ENCODE peak calls at places on chromosomes 1 and 21, in seven cellular contexts. One of them, this sample, is unnamed. For H3K9me3 and H3K36me3, the result is how much of the 10 kb centered on the place peaks cover.

GRCh38 chr1:209883341-209883971 is 54.6 kb upstream of the SYT14 start:
- DNase-seq in cardiac muscle cell: no peak
- DNase-seq in suprapubic skin: no peak
- DNase-seq in lower lobe of right lung: no peak
- DNase-seq in PC-3: peak
- DNase-seq in IMR-90: peak
- DNase-seq in stomach: no peak
- DNase-seq in this sample: no peak

GRCh38 chr21:45971487-45972352 is 9.8 kb upstream of the COL6A1 start:
- DNase-seq in IMR-90: peak
- DNase-seq in lower lobe of right lung: peak
- DNase-seq in stomach: no peak
- DNase-seq in cardiac muscle cell: no peak
- DNase-seq in suprapubic skin: peak
- DNase-seq in PC-3: no peak
- DNase-seq in this sample: no peak

GRCh38 chr1:167056529-167057296 is 33.5 kb downstream of the GPA33 start:
- DNase-seq in cardiac muscle cell: no peak
- DNase-seq in IMR-90: no peak
- DNase-seq in lower lobe of right lung: no peak
- DNase-seq in stomach: no peak
- DNase-seq in suprapubic skin: no peak
- DNase-seq in PC-3: no peak
- DNase-seq in this sample: no peak

GRCh38 chr1:58922302-58923089 is 138.6 kb upstream of the JUN start:
- DNase-seq in lower lobe of right lung: peak
- DNase-seq in cardiac muscle cell: peak
- DNase-seq in PC-3: no peak
- DNase-seq in IMR-90: peak
- DNase-seq in suprapubic skin: peak
- DNase-seq in stomach: peak
- DNase-seq in this sample: no peak

GRCh38 chr21:16402752-16403151 is 673.0 kb downstream of the USP25 start:
- DNase-seq in stomach: no peak
- DNase-seq in PC-3: no peak
- DNase-seq in IMR-90: no peak
- DNase-seq in cardiac muscle cell: no peak
- DNase-seq in lower lobe of right lung: no peak
- DNase-seq in suprapubic skin: no peak
- DNase-seq in this sample: no peak

GRCh38 chr1:29344336-29344735 is 108.0 kb downstream of the PTPRU start:
- DNase-seq in stomach: no peak
- DNase-seq in suprapubic skin: no peak
- DNase-seq in IMR-90: no peak
- DNase-seq in lower lobe of right lung: no peak
- DNase-seq in cardiac muscle cell: no peak
- DNase-seq in PC-3: no peak
- DNase-seq in this sample: no peak

GRCh38 chr1:21165632-21166031 is 11.1 kb downstream of the EIF4G3 start:
- DNase-seq in PC-3: no peak
- DNase-seq in cardiac muscle cell: no peak
- DNase-seq in suprapubic skin: no peak
- DNase-seq in IMR-90: peak
- DNase-seq in stomach: no peak
- DNase-seq in lower lobe of right lung: no peak
- DNase-seq in this sample: no peak

GRCh38 chr1:25484096-25484495 is 53.4 kb downstream of the MACO1 start:
- DNase-seq in suprapubic skin: no peak
- DNase-seq in IMR-90: no peak
- DNase-seq in cardiac muscle cell: no peak
- DNase-seq in PC-3: no peak
- DNase-seq in lower lobe of right lung: no peak
- DNase-seq in stomach: peak
- DNase-seq in this sample: no peak

GRCh38 chr1:205056188-205056611 is 13.2 kb downstream of the CNTN2 start:
- DNase-seq in IMR-90: no peak
- DNase-seq in PC-3: no peak
- DNase-seq in lower lobe of right lung: no peak
- DNase-seq in stomach: no peak
- DNase-seq in suprapubic skin: no peak
- DNase-seq in cardiac muscle cell: no peak
- DNase-seq in this sample: no peak

GRCh38 chr21:7951854-7952519 is 2569.4 kb upstream of the TPTE start:
- DNase-seq in stomach: no peak
- DNase-seq in PC-3: no peak
- DNase-seq in lower lobe of right lung: no peak
- DNase-seq in suprapubic skin: no peak
- DNase-seq in IMR-90: no peak
- DNase-seq in cardiac muscle cell: no peak
- DNase-seq in this sample: no peak
- H3K9me3 ChIP-seq in stomach: under half
- H3K9me3 ChIP-seq in PC-3: half or more
- H3K9me3 ChIP-seq in lower lobe of right lung: half or more
- H3K9me3 ChIP-seq in suprapubic skin: half or more
- H3K9me3 ChIP-seq in IMR-90: half or more
- H3K9me3 ChIP-seq in cardiac muscle cell: half or more
- H3K9me3 ChIP-seq in this sample: half or more

DNA sequence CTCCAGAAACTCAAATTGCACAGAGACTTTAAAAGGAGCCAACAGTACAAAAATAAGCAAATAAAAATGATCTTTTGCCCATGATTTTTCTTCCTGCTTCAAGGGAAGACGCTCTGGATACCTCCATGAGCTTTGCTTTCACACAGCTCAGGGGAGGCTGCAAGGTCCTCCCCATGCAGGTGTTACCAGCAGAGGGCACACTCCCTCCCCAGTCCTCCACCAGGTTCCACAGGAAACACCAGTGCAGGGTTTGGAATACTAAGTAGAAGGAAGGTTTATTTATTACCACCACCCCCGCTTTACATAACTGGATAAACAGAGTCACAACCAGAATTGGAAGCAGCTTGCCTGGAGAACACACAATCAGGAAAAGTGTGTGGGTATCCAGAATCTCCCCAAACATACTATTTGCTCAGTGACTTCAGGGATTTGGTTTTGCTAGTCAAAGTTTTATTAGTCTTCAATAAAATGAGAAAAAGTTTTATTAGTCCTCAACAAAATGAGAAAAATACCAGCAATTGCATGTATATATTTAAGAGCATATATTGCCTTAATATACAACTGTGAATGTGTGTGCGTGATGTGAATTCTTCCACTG is 37.3 kb downstream of the HSD3B1 start:
- DNase-seq in stomach: no peak
- DNase-seq in IMR-90: no peak
- DNase-seq in cardiac muscle cell: peak
- DNase-seq in lower lobe of right lung: no peak
- DNase-seq in suprapubic skin: no peak
- DNase-seq in PC-3: peak
- DNase-seq in this sample: no peak
- TF ChIP-seq CTCF in stomach: no peak
- TF ChIP-seq CTCF in IMR-90: peak
- TF ChIP-seq CTCF in cardiac muscle cell: peak
- TF ChIP-seq CTCF in lower lobe of right lung: peak
- TF ChIP-seq CTCF in suprapubic skin: no peak
- TF ChIP-seq CTCF in PC-3: peak
- TF ChIP-seq CTCF in this sample: no peak

GRCh38 chr1:28281608-28282425 is 22.5 kb downstream of the SESN2 start:
- DNase-seq in suprapubic skin: no peak
- DNase-seq in PC-3: no peak
- DNase-seq in IMR-90: no peak
- DNase-seq in stomach: no peak
- DNase-seq in cardiac muscle cell: no peak
- DNase-seq in lower lobe of right lung: no peak
- DNase-seq in this sample: no peak
- H3K36me3 ChIP-seq in suprapubic skin: half or more
- H3K36me3 ChIP-seq in PC-3: under half
- H3K36me3 ChIP-seq in IMR-90: half or more
- H3K36me3 ChIP-seq in stomach: under half
- H3K36me3 ChIP-seq in cardiac muscle cell: under half
- H3K36me3 ChIP-seq in lower lobe of right lung: half or more
- H3K36me3 ChIP-seq in this sample: under half

DNA sequence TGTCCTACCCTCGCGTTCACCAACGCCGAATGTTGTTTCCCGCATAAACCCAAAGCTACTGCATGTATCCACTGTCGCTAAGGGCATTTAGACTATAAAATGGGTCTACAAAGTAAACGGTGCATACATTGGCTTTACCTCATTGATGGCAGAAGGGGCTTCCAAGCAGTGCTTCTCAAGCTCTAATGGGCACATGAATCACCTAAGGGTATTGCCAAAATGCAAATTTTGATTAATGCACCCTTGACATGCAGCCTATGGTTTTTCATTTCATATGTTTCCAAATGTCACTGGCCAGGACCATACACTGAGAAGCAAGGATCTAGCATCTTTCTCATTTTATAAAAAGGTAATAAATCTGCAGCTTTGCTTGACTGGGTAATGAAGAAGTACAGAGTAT is 2.7 kb downstream of the OR6F1 start:
- DNase-seq in cardiac muscle cell: no peak
- DNase-seq in IMR-90: no peak
- DNase-seq in stomach: no peak
- DNase-seq in lower lobe of right lung: no peak
- DNase-seq in suprapubic skin: no peak
- DNase-seq in PC-3: no peak
- DNase-seq in this sample: no peak
- H3K9me3 ChIP-seq in cardiac muscle cell: under half
- H3K9me3 ChIP-seq in IMR-90: under half
- H3K9me3 ChIP-seq in stomach: under half
- H3K9me3 ChIP-seq in lower lobe of right lung: under half
- H3K9me3 ChIP-seq in suprapubic skin: under half
- H3K9me3 ChIP-seq in PC-3: under half
- H3K9me3 ChIP-seq in this sample: under half

DNA sequence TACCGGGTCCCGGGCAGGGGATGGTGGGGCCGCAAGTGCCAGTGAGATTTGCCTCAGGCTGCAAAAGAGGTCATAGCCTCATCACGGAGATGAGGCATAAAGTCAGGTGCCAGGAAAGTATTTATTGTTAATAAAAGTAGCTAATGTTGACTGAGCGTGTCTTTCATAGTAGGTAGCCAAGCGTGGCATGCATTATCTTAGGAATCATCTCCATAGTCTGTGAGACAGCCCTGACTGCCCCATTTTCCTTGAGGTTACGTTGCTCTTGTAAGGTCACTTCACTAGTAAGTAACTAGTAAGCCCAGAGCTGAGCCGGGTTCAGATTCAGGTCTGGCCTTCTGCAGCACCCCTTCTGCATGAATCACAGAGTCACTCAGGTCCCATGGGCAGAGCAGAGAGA is 174.2 kb downstream of the CAMTA1 start:
- DNase-seq in IMR-90: no peak
- DNase-seq in stomach: no peak
- DNase-seq in cardiac muscle cell: no peak
- DNase-seq in suprapubic skin: no peak
- DNase-seq in lower lobe of right lung: no peak
- DNase-seq in PC-3: peak
- DNase-seq in this sample: no peak
- TF ChIP-seq CTCF in IMR-90: no peak
- TF ChIP-seq CTCF in stomach: no peak
- TF ChIP-seq CTCF in cardiac muscle cell: no peak
- TF ChIP-seq CTCF in suprapubic skin: no peak
- TF ChIP-seq CTCF in lower lobe of right lung: no peak
- TF ChIP-seq CTCF in PC-3: no peak
- TF ChIP-seq CTCF in this sample: no peak

DNA sequence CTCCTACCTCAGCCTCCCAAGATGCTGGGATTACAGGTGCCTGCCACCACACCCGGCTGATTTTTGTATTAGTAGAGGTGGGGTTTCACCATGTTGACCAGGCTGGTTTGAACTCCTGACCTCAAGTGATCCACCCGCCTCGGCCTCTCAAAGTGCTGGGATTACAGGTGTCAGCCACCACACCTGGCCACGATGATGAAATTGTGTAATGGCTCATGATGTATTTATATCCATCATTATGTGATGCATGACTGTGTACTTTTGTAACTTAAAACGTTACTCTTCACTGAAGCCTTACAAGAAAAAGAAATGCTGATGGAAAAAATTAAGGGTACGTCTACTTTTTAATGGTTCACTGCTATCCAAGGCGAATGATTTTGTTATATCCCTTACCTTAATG is 7.5 kb downstream of the TARDBP start:
- DNase-seq in lower lobe of right lung: no peak
- DNase-seq in cardiac muscle cell: no peak
- DNase-seq in stomach: no peak
- DNase-seq in suprapubic skin: no peak
- DNase-seq in PC-3: no peak
- DNase-seq in IMR-90: no peak
- DNase-seq in this sample: no peak
- H3K36me3 ChIP-seq in lower lobe of right lung: half or more
- H3K36me3 ChIP-seq in cardiac muscle cell: half or more
- H3K36me3 ChIP-seq in stomach: half or more
- H3K36me3 ChIP-seq in suprapubic skin: half or more
- H3K36me3 ChIP-seq in PC-3: half or more
- H3K36me3 ChIP-seq in IMR-90: half or more
- H3K36me3 ChIP-seq in this sample: half or more

GRCh38 chr1:5480906-5481305 is 511.3 kb downstream of the NPHP4 start:
- DNase-seq in IMR-90: no peak
- DNase-seq in stomach: no peak
- DNase-seq in suprapubic skin: no peak
- DNase-seq in cardiac muscle cell: no peak
- DNase-seq in PC-3: peak
- DNase-seq in lower lobe of right lung: no peak
- DNase-seq in this sample: no peak
- H3K9me3 ChIP-seq in IMR-90: half or more
- H3K9me3 ChIP-seq in stomach: under half
- H3K9me3 ChIP-seq in suprapubic skin: under half
- H3K9me3 ChIP-seq in cardiac muscle cell: under half
- H3K9me3 ChIP-seq in PC-3: under half
- H3K9me3 ChIP-seq in lower lobe of right lung: under half
- H3K9me3 ChIP-seq in this sample: under half